ENCODE peak calls at places on chromosomes 11 and 22, in ten cellular contexts. One of them, this sample, is unnamed.

GRCh38 chr11:18457435-18457834 is 1.8 kb downstream of the LDHAL6A start:
- DNase-seq in left lung: no peak
- DNase-seq in RWPE1: peak
- DNase-seq in right lobe of liver: peak
- DNase-seq in glutamatergic neuron: no peak
- DNase-seq in cardiac fibroblast: peak
- DNase-seq in MM.1S: no peak
- DNase-seq in HFFc6: peak
- DNase-seq in fibroblast of pulmonary artery: peak
- DNase-seq in heart right ventricle: no peak
- DNase-seq in this sample: no peak

GRCh38 chr11:22192289-22192641 is 620 bp upstream of the ANO5 start:
- DNase-seq in cardiac fibroblast: no peak
- DNase-seq in HFFc6: no peak
- DNase-seq in glutamatergic neuron: no peak
- DNase-seq in MM.1S: peak
- DNase-seq in RWPE1: no peak
- DNase-seq in fibroblast of pulmonary artery: no peak
- DNase-seq in heart right ventricle: no peak
- DNase-seq in left lung: peak
- DNase-seq in right lobe of liver: peak
- DNase-seq in this sample: no peak

GRCh38 chr11:21511835-21512440 is 680.9 kb upstream of the ANO5 start:
- DNase-seq in MM.1S: peak
- DNase-seq in right lobe of liver: peak
- DNase-seq in glutamatergic neuron: peak
- DNase-seq in fibroblast of pulmonary artery: peak
- DNase-seq in RWPE1: peak
- DNase-seq in cardiac fibroblast: peak
- DNase-seq in HFFc6: peak
- DNase-seq in left lung: peak
- DNase-seq in heart right ventricle: peak
- DNase-seq in this sample: peak

GRCh38 chr11:1554981-1555712 is 16.9 kb downstream of the DUSP8 start:
- DNase-seq in heart right ventricle: no peak
- DNase-seq in fibroblast of pulmonary artery: no peak
- DNase-seq in right lobe of liver: no peak
- DNase-seq in left lung: no peak
- DNase-seq in glutamatergic neuron: peak
- DNase-seq in MM.1S: no peak
- DNase-seq in HFFc6: no peak
- DNase-seq in RWPE1: no peak
- DNase-seq in cardiac fibroblast: no peak
- DNase-seq in this sample: no peak

GRCh38 chr11:76772783-76773106 is 10.4 kb upstream of the TSKU start:
- DNase-seq in cardiac fibroblast: no peak
- DNase-seq in RWPE1: no peak
- DNase-seq in HFFc6: no peak
- DNase-seq in fibroblast of pulmonary artery: no peak
- DNase-seq in right lobe of liver: no peak
- DNase-seq in left lung: no peak
- DNase-seq in heart right ventricle: no peak
- DNase-seq in MM.1S: no peak
- DNase-seq in glutamatergic neuron: no peak
- DNase-seq in this sample: no peak

GRCh38 chr11:44112083-44112865 is 16.8 kb downstream of the EXT2 start:
- DNase-seq in MM.1S: no peak
- DNase-seq in left lung: no peak
- DNase-seq in right lobe of liver: no peak
- DNase-seq in RWPE1: peak
- DNase-seq in HFFc6: peak
- DNase-seq in cardiac fibroblast: peak
- DNase-seq in fibroblast of pulmonary artery: peak
- DNase-seq in glutamatergic neuron: no peak
- DNase-seq in heart right ventricle: peak
- DNase-seq in this sample: no peak

GRCh38 chr11:7572001-7572712 is 58.4 kb downstream of the PPFIBP2 start:
- DNase-seq in MM.1S: no peak
- DNase-seq in heart right ventricle: no peak
- DNase-seq in RWPE1: no peak
- DNase-seq in fibroblast of pulmonary artery: no peak
- DNase-seq in glutamatergic neuron: no peak
- DNase-seq in right lobe of liver: peak
- DNase-seq in HFFc6: no peak
- DNase-seq in left lung: peak
- DNase-seq in cardiac fibroblast: peak
- DNase-seq in this sample: no peak

GRCh38 chr11:93393386-93393785 is 62.8 kb downstream of the DEUP1 start:
- DNase-seq in glutamatergic neuron: no peak
- DNase-seq in left lung: no peak
- DNase-seq in heart right ventricle: no peak
- DNase-seq in HFFc6: no peak
- DNase-seq in RWPE1: no peak
- DNase-seq in MM.1S: no peak
- DNase-seq in cardiac fibroblast: no peak
- DNase-seq in right lobe of liver: no peak
- DNase-seq in fibroblast of pulmonary artery: no peak
- DNase-seq in this sample: no peak

GRCh38 chr11:124717421-124717785 is 22.3 kb upstream of the NRGN start:
- DNase-seq in right lobe of liver: no peak
- DNase-seq in HFFc6: no peak
- DNase-seq in fibroblast of pulmonary artery: peak
- DNase-seq in left lung: no peak
- DNase-seq in heart right ventricle: no peak
- DNase-seq in RWPE1: peak
- DNase-seq in cardiac fibroblast: peak
- DNase-seq in MM.1S: no peak
- DNase-seq in glutamatergic neuron: no peak
- DNase-seq in this sample: no peak

GRCh38 chr11:47430524-47430923 is 4.3 kb upstream of the PSMC3 start:
- DNase-seq in fibroblast of pulmonary artery: no peak
- DNase-seq in right lobe of liver: no peak
- DNase-seq in glutamatergic neuron: no peak
- DNase-seq in heart right ventricle: no peak
- DNase-seq in left lung: no peak
- DNase-seq in RWPE1: no peak
- DNase-seq in cardiac fibroblast: no peak
- DNase-seq in HFFc6: no peak
- DNase-seq in MM.1S: no peak
- DNase-seq in this sample: no peak

GRCh38 chr22:25137577-25138525 is 61.8 kb upstream of the CRYBB3 start:
- DNase-seq in heart right ventricle: no peak
- DNase-seq in HFFc6: no peak
- DNase-seq in left lung: no peak
- DNase-seq in cardiac fibroblast: no peak
- DNase-seq in glutamatergic neuron: no peak
- DNase-seq in RWPE1: peak
- DNase-seq in right lobe of liver: no peak
- DNase-seq in MM.1S: no peak
- DNase-seq in fibroblast of pulmonary artery: peak
- DNase-seq in this sample: no peak

GRCh38 chr11:57496109-57496820 is 19.2 kb downstream of the SLC43A1 start:
- DNase-seq in glutamatergic neuron: no peak
- DNase-seq in fibroblast of pulmonary artery: no peak
- DNase-seq in left lung: no peak
- DNase-seq in cardiac fibroblast: no peak
- DNase-seq in RWPE1: no peak
- DNase-seq in HFFc6: no peak
- DNase-seq in MM.1S: no peak
- DNase-seq in heart right ventricle: no peak
- DNase-seq in right lobe of liver: no peak
- DNase-seq in this sample: no peak

GRCh38 chr11:129278586-129279319 is 86.6 kb upstream of the ARHGAP32 start:
- DNase-seq in RWPE1: peak
- DNase-seq in cardiac fibroblast: no peak
- DNase-seq in heart right ventricle: peak
- DNase-seq in MM.1S: peak
- DNase-seq in right lobe of liver: peak
- DNase-seq in fibroblast of pulmonary artery: no peak
- DNase-seq in glutamatergic neuron: peak
- DNase-seq in HFFc6: no peak
- DNase-seq in left lung: no peak
- DNase-seq in this sample: peak

GRCh38 chr11:61609970-61610347 is 29.1 kb upstream of the SYT7 start:
- DNase-seq in glutamatergic neuron: peak
- DNase-seq in right lobe of liver: no peak
- DNase-seq in HFFc6: no peak
- DNase-seq in fibroblast of pulmonary artery: no peak
- DNase-seq in heart right ventricle: no peak
- DNase-seq in RWPE1: no peak
- DNase-seq in left lung: no peak
- DNase-seq in MM.1S: no peak
- DNase-seq in cardiac fibroblast: no peak
- DNase-seq in this sample: no peak
- TF ChIP-seq CTCF in glutamatergic neuron: no peak
- TF ChIP-seq CTCF in right lobe of liver: no peak
- TF ChIP-seq CTCF in HFFc6: no peak
- TF ChIP-seq CTCF in fibroblast of pulmonary artery: peak
- TF ChIP-seq CTCF in heart right ventricle: no peak
- TF ChIP-seq CTCF in RWPE1: no peak
- TF ChIP-seq CTCF in left lung: no peak
- TF ChIP-seq CTCF in MM.1S: no peak
- TF ChIP-seq CTCF in cardiac fibroblast: peak
- TF ChIP-seq CTCF in this sample: peak

GRCh38 chr22:26983311-26983710 is 325.9 kb downstream of the MIAT start:
- DNase-seq in HFFc6: no peak
- DNase-seq in cardiac fibroblast: no peak
- DNase-seq in glutamatergic neuron: no peak
- DNase-seq in heart right ventricle: no peak
- DNase-seq in MM.1S: no peak
- DNase-seq in left lung: no peak
- DNase-seq in fibroblast of pulmonary artery: no peak
- DNase-seq in RWPE1: no peak
- DNase-seq in right lobe of liver: no peak
- DNase-seq in this sample: no peak

GRCh38 chr22:26986051-26986881 is 328.9 kb downstream of the MIAT start:
- DNase-seq in glutamatergic neuron: no peak
- DNase-seq in left lung: no peak
- DNase-seq in right lobe of liver: no peak
- DNase-seq in fibroblast of pulmonary artery: no peak
- DNase-seq in HFFc6: no peak
- DNase-seq in cardiac fibroblast: no peak
- DNase-seq in MM.1S: no peak
- DNase-seq in RWPE1: no peak
- DNase-seq in heart right ventricle: no peak
- DNase-seq in this sample: no peak

GRCh38 chr22:26985217-26985616 is 327.8 kb downstream of the MIAT start:
- DNase-seq in fibroblast of pulmonary artery: no peak
- DNase-seq in glutamatergic neuron: no peak
- DNase-seq in left lung: no peak
- DNase-seq in MM.1S: no peak
- DNase-seq in cardiac fibroblast: no peak
- DNase-seq in heart right ventricle: no peak
- DNase-seq in RWPE1: no peak
- DNase-seq in HFFc6: no peak
- DNase-seq in right lobe of liver: no peak
- DNase-seq in this sample: no peak

GRCh38 chr22:26990503-26991189 is 333.3 kb downstream of the MIAT start:
- DNase-seq in MM.1S: no peak
- DNase-seq in cardiac fibroblast: no peak
- DNase-seq in HFFc6: no peak
- DNase-seq in fibroblast of pulmonary artery: no peak
- DNase-seq in heart right ventricle: no peak
- DNase-seq in glutamatergic neuron: no peak
- DNase-seq in right lobe of liver: no peak
- DNase-seq in RWPE1: no peak
- DNase-seq in left lung: no peak
- DNase-seq in this sample: no peak

GRCh38 chr22:26986884-26987283 is 329.5 kb downstream of the MIAT start:
- DNase-seq in right lobe of liver: no peak
- DNase-seq in HFFc6: no peak
- DNase-seq in cardiac fibroblast: no peak
- DNase-seq in MM.1S: no peak
- DNase-seq in fibroblast of pulmonary artery: no peak
- DNase-seq in left lung: no peak
- DNase-seq in RWPE1: no peak
- DNase-seq in glutamatergic neuron: no peak
- DNase-seq in heart right ventricle: no peak
- DNase-seq in this sample: no peak
- TF ChIP-seq CTCF in right lobe of liver: no peak
- TF ChIP-seq CTCF in HFFc6: no peak
- TF ChIP-seq CTCF in cardiac fibroblast: no peak
- TF ChIP-seq CTCF in MM.1S: no peak
- TF ChIP-seq CTCF in fibroblast of pulmonary artery: no peak
- TF ChIP-seq CTCF in left lung: no peak
- TF ChIP-seq CTCF in RWPE1: no peak
- TF ChIP-seq CTCF in glutamatergic neuron: no peak
- TF ChIP-seq CTCF in heart right ventricle: no peak
- TF ChIP-seq CTCF in this sample: no peak

DNA sequence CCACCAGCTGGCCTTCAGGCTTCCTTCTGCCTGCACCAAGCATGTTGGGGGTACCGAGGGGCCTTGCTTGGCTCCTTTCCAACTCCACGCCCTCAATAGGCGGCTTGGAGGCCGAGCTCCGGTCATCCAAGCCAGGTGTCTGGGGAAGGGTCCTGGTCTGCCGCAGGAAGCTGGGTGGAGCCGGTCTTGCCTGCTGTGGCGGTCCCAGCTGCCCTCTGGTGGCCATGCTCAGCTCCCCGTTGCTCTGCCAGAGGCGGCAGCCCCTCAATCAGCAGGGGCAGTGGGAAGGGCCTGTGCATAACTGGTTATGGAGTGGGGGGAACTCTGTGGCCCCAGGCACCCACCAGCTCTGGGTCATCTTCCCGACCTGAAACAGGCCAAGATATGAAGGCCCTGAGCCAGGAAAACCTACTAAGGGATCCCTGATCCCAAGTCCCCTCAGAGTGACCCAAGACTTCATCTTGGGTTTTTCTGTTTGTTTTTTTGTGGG is 3.2 kb downstream of the ARVCF start:
- DNase-seq in fibroblast of pulmonary artery: peak
- DNase-seq in right lobe of liver: peak
- DNase-seq in left lung: peak
- DNase-seq in MM.1S: no peak
- DNase-seq in HFFc6: peak
- DNase-seq in cardiac fibroblast: peak
- DNase-seq in heart right ventricle: peak
- DNase-seq in glutamatergic neuron: peak
- DNase-seq in RWPE1: no peak
- DNase-seq in this sample: peak
- TF ChIP-seq CTCF in fibroblast of pulmonary artery: peak
- TF ChIP-seq CTCF in right lobe of liver: peak
- TF ChIP-seq CTCF in left lung: peak
- TF ChIP-seq CTCF in MM.1S: peak
- TF ChIP-seq CTCF in HFFc6: peak
- TF ChIP-seq CTCF in cardiac fibroblast: peak
- TF ChIP-seq CTCF in heart right ventricle: peak
- TF ChIP-seq CTCF in glutamatergic neuron: peak
- TF ChIP-seq CTCF in RWPE1: peak
- TF ChIP-seq CTCF in this sample: peak

DNA sequence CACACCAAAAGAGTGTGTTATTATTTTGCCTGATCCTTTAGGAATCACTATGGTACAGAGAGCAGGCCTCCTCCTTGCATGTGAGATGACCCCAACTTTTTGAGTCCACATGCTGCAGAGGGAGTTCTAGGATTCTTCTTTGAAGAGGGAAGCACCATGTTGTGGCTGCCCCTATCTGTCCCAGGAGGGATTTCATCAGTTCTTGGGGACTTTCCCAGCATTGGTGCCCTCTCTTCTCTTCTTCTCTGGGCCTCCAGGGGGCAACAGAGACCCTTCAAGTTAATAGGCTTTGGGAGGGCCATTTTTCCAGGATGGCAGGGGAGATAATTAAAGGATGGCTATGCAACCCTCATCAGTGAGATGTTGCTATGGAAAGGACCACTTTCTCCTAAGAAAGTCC is 3.6 kb downstream of the MMP1 start:
- DNase-seq in fibroblast of pulmonary artery: peak
- DNase-seq in heart right ventricle: no peak
- DNase-seq in left lung: no peak
- DNase-seq in HFFc6: peak
- DNase-seq in MM.1S: peak
- DNase-seq in glutamatergic neuron: no peak
- DNase-seq in RWPE1: no peak
- DNase-seq in cardiac fibroblast: peak
- DNase-seq in right lobe of liver: no peak
- DNase-seq in this sample: no peak
- TF ChIP-seq CTCF in fibroblast of pulmonary artery: peak
- TF ChIP-seq CTCF in heart right ventricle: no peak
- TF ChIP-seq CTCF in left lung: no peak
- TF ChIP-seq CTCF in HFFc6: peak
- TF ChIP-seq CTCF in MM.1S: peak
- TF ChIP-seq CTCF in glutamatergic neuron: peak
- TF ChIP-seq CTCF in RWPE1: peak
- TF ChIP-seq CTCF in cardiac fibroblast: peak
- TF ChIP-seq CTCF in right lobe of liver: no peak
- TF ChIP-seq CTCF in this sample: peak